ENCODE peak calls at places on chromosomes 13 and 19, in five cellular contexts. One of them, this sample, is unnamed.

GRCh38 chr19:40395956-40396355 is 6.0 kb upstream of the HIPK4 start:
- DNase-seq in mesenchymal stem cell: no peak
- DNase-seq in IMR-90: no peak
- DNase-seq in trophoblast cell: no peak
- DNase-seq in H1: no peak
- DNase-seq in this sample: no peak

GRCh38 chr13:59680429-59681024 is 483.2 kb downstream of the DIAPH3 start:
- DNase-seq in mesenchymal stem cell: peak; percentile 42
- DNase-seq in IMR-90: peak; percentile 33
- DNase-seq in trophoblast cell: peak; percentile 13
- DNase-seq in H1: no peak
- DNase-seq in this sample: no peak

GRCh38 chr19:55333870-55334269 is 5.8 kb upstream of the KMT5C start:
- DNase-seq in mesenchymal stem cell: no peak
- DNase-seq in IMR-90: no peak
- DNase-seq in trophoblast cell: no peak
- DNase-seq in H1: no peak
- DNase-seq in this sample: no peak

GRCh38 chr13:91313103-91313502 is 34.4 kb upstream of the MIR17HG start:
- DNase-seq in mesenchymal stem cell: peak; percentile 38
- DNase-seq in IMR-90: peak; percentile 1
- DNase-seq in trophoblast cell: no peak
- DNase-seq in H1: no peak
- DNase-seq in this sample: no peak

GRCh38 chr13:40259899-40260298 is 406.5 kb downstream of the FOXO1 start:
- DNase-seq in mesenchymal stem cell: no peak
- DNase-seq in IMR-90: no peak
- DNase-seq in trophoblast cell: no peak
- DNase-seq in H1: no peak
- DNase-seq in this sample: no peak

GRCh38 chr19:14425696-14426138 is 6.6 kb upstream of the DDX39A start:
- DNase-seq in mesenchymal stem cell: peak; percentile 68
- DNase-seq in IMR-90: peak; percentile 91
- DNase-seq in trophoblast cell: no peak
- DNase-seq in H1: no peak
- DNase-seq in this sample: no peak

GRCh38 chr13:75803175-75803611 is 167.1 kb downstream of the LMO7 start:
- DNase-seq in mesenchymal stem cell: no peak
- DNase-seq in IMR-90: no peak
- DNase-seq in trophoblast cell: no peak
- DNase-seq in H1: peak; percentile 77
- DNase-seq in this sample: no peak

GRCh38 chr13:27821566-27821965 is 29.3 kb downstream of the GSX1 start:
- DNase-seq in mesenchymal stem cell: peak; percentile 18
- DNase-seq in IMR-90: no peak
- DNase-seq in trophoblast cell: no peak
- DNase-seq in H1: no peak
- DNase-seq in this sample: no peak

GRCh38 chr13:76904507-76904906 is 18.3 kb upstream of the KCTD12 start:
- DNase-seq in mesenchymal stem cell: no peak
- DNase-seq in IMR-90: no peak
- DNase-seq in trophoblast cell: no peak
- DNase-seq in H1: no peak
- DNase-seq in this sample: no peak

GRCh38 chr13:113930711-113931637 is 42.9 kb downstream of the C13orf46 start:
- DNase-seq in mesenchymal stem cell: no peak
- DNase-seq in IMR-90: no peak
- DNase-seq in trophoblast cell: no peak
- DNase-seq in H1: no peak
- DNase-seq in this sample: no peak

GRCh38 chr13:21987793-21988192 is 316.9 kb downstream of the FGF9 start:
- DNase-seq in mesenchymal stem cell: no peak
- DNase-seq in IMR-90: no peak
- DNase-seq in trophoblast cell: no peak
- DNase-seq in H1: no peak
- DNase-seq in this sample: no peak

GRCh38 chr19:45469835-45470146 is 2.0 kb downstream of the FOSB start:
- DNase-seq in mesenchymal stem cell: no peak
- DNase-seq in IMR-90: no peak
- DNase-seq in trophoblast cell: no peak
- DNase-seq in H1: no peak
- DNase-seq in this sample: no peak

GRCh38 chr19:30718728-30719127 is 346.5 kb downstream of the ZNF536 start:
- DNase-seq in mesenchymal stem cell: no peak
- DNase-seq in IMR-90: no peak
- DNase-seq in trophoblast cell: no peak
- DNase-seq in H1: no peak
- DNase-seq in this sample: no peak

GRCh38 chr19:35641515-35642151 is at the start of gene ETV2:
- DNase-seq in mesenchymal stem cell: peak; percentile 35
- DNase-seq in IMR-90: peak; percentile 42
- DNase-seq in trophoblast cell: no peak
- DNase-seq in H1: no peak
- DNase-seq in this sample: no peak

GRCh38 chr13:48411281-48412099 is 1.4 kb downstream of the LPAR6 start:
- DNase-seq in mesenchymal stem cell: peak; percentile 37
- DNase-seq in IMR-90: peak; percentile 21
- DNase-seq in trophoblast cell: no peak
- DNase-seq in H1: no peak
- DNase-seq in this sample: no peak

GRCh38 chr13:113411216-113412023 is 41.9 kb downstream of the ADPRHL1 start:
- DNase-seq in mesenchymal stem cell: peak; percentile 91
- DNase-seq in IMR-90: peak; percentile 99
- DNase-seq in trophoblast cell: no peak
- DNase-seq in H1: no peak
- DNase-seq in this sample: no peak

GRCh38 chr13:113447596-113447995 is 5.7 kb downstream of the ADPRHL1 start:
- DNase-seq in mesenchymal stem cell: no peak
- DNase-seq in IMR-90: no peak
- DNase-seq in trophoblast cell: no peak
- DNase-seq in H1: no peak
- DNase-seq in this sample: no peak

GRCh38 chr13:30766957-30767603 is 31.7 kb downstream of the ALOX5AP start:
- DNase-seq in mesenchymal stem cell: no peak
- DNase-seq in IMR-90: no peak
- DNase-seq in trophoblast cell: no peak
- DNase-seq in H1: no peak
- DNase-seq in this sample: no peak

GRCh38 chr13:112714772-112715569 is 25.1 kb downstream of the ATP11A start:
- DNase-seq in mesenchymal stem cell: no peak
- DNase-seq in IMR-90: no peak
- DNase-seq in trophoblast cell: no peak
- DNase-seq in H1: no peak
- DNase-seq in this sample: no peak

GRCh38 chr19:9939301-9939913 is 3.1 kb upstream of the OLFM2 start:
- DNase-seq in mesenchymal stem cell: peak; percentile 46
- DNase-seq in IMR-90: peak; percentile 60
- DNase-seq in trophoblast cell: no peak
- DNase-seq in H1: no peak
- DNase-seq in this sample: no peak

GRCh38 chr13:83827338-83827737 is 54.9 kb downstream of the SLITRK1 start:
- DNase-seq in mesenchymal stem cell: no peak
- DNase-seq in IMR-90: no peak
- DNase-seq in trophoblast cell: no peak
- DNase-seq in H1: no peak
- DNase-seq in this sample: no peak

GRCh38 chr19:30123109-30123508 is 181.1 kb downstream of the URI1 start:
- DNase-seq in mesenchymal stem cell: no peak
- DNase-seq in IMR-90: no peak
- DNase-seq in trophoblast cell: no peak
- DNase-seq in H1: no peak
- DNase-seq in this sample: no peak

GRCh38 chr13:99812611-99813010 is 159.0 kb downstream of the ZIC5 start:
- DNase-seq in mesenchymal stem cell: peak; percentile 9
- DNase-seq in IMR-90: peak; percentile 19
- DNase-seq in trophoblast cell: no peak
- DNase-seq in H1: no peak
- DNase-seq in this sample: no peak

GRCh38 chr19:42216653-42217521 is 590 bp downstream of the DEDD2 start:
- DNase-seq in mesenchymal stem cell: peak; percentile 58
- DNase-seq in IMR-90: peak; percentile 16
- DNase-seq in trophoblast cell: peak; percentile 88
- DNase-seq in H1: no peak
- DNase-seq in this sample: peak; percentile 72

GRCh38 chr19:3276341-3276799 is 51.9 kb downstream of the CELF5 start:
- DNase-seq in mesenchymal stem cell: no peak
- DNase-seq in IMR-90: no peak
- DNase-seq in trophoblast cell: peak; percentile 14
- DNase-seq in H1: peak; percentile 95
- DNase-seq in this sample: no peak

GRCh38 chr13:29996316-29996715 is 145.9 kb upstream of the UBL3 start:
- DNase-seq in mesenchymal stem cell: no peak
- DNase-seq in IMR-90: no peak
- DNase-seq in trophoblast cell: no peak
- DNase-seq in H1: no peak
- DNase-seq in this sample: no peak

GRCh38 chr13:38888309-38888708 is 102.3 kb downstream of the STOML3 start:
- DNase-seq in mesenchymal stem cell: peak; percentile 32
- DNase-seq in IMR-90: peak; percentile 31
- DNase-seq in trophoblast cell: no peak
- DNase-seq in H1: peak; percentile 10
- DNase-seq in this sample: no peak

GRCh38 chr19:2032296-2032941 is 16.9 kb upstream of the BTBD2 start:
- DNase-seq in mesenchymal stem cell: peak; percentile 81
- DNase-seq in IMR-90: peak; percentile 65
- DNase-seq in trophoblast cell: no peak
- DNase-seq in H1: no peak
- DNase-seq in this sample: no peak
- H3K14ac ChIP-seq in mesenchymal stem cell: no peak overlapping the region
- H3K14ac ChIP-seq in IMR-90: peak overlapping the region; percentile 78
- H3K14ac ChIP-seq in trophoblast cell: no peak overlapping the region
- H3K14ac ChIP-seq in H1: no peak overlapping the region
- H3K14ac ChIP-seq in this sample: no peak overlapping the region

GRCh38 chr19:5625641-5626040 is 2.8 kb downstream of the SAFB start:
- DNase-seq in mesenchymal stem cell: no peak
- DNase-seq in IMR-90: no peak
- DNase-seq in trophoblast cell: no peak
- DNase-seq in H1: no peak
- DNase-seq in this sample: no peak
- H3K36me3 ChIP-seq in mesenchymal stem cell: peaks cover 36% of the 10 kb centered on the region
- H3K36me3 ChIP-seq in IMR-90: peaks cover 45% of the 10 kb centered on the region
- H3K36me3 ChIP-seq in trophoblast cell: peaks cover 46% of the 10 kb centered on the region
- H3K36me3 ChIP-seq in H1: peaks cover 38% of the 10 kb centered on the region
- H3K36me3 ChIP-seq in this sample: peaks cover 31% of the 10 kb centered on the region

GRCh38 chr19:23474172-23474571 is 78.9 kb upstream of the ZNF91 start:
- DNase-seq in mesenchymal stem cell: no peak
- DNase-seq in IMR-90: no peak
- DNase-seq in trophoblast cell: no peak
- DNase-seq in H1: no peak
- DNase-seq in this sample: no peak
- H3K4me3 ChIP-seq in mesenchymal stem cell: no peak overlapping the region
- H3K4me3 ChIP-seq in IMR-90: no peak overlapping the region
- H3K4me3 ChIP-seq in trophoblast cell: no peak overlapping the region
- H3K4me3 ChIP-seq in H1: no peak overlapping the region
- H3K4me3 ChIP-seq in this sample: no peak overlapping the region

DNA sequence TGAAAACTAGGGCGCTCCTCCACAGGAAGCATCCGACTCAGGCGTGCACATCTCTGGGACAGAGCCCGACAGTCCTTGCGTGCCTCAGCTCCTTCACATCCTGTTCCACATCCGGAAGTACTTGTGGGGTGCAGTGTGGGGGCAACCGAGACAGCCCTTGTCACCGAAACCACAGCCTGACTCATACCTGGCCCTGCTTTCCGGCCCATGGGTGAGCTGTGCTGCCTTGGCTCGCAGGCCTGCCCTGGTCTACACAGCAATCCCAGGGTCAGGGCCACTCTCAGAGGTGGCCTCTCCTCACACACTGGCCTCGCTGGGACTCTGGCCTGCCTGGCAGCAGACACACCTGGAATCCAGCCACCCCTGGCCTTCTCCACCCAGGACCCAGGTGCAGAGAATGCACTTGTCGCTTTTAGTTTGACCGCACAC is 100.4 kb downstream of the STK24 start:
- DNase-seq in mesenchymal stem cell: peak; percentile 98
- DNase-seq in IMR-90: peak; percentile 92
- DNase-seq in trophoblast cell: peak; percentile 13
- DNase-seq in H1: no peak
- DNase-seq in this sample: no peak
- H3K14ac ChIP-seq in mesenchymal stem cell: no peak overlapping the region
- H3K14ac ChIP-seq in IMR-90: peak overlapping the region; percentile 74
- H3K14ac ChIP-seq in trophoblast cell: no peak overlapping the region
- H3K14ac ChIP-seq in H1: no peak overlapping the region
- H3K14ac ChIP-seq in this sample: no peak overlapping the region

DNA sequence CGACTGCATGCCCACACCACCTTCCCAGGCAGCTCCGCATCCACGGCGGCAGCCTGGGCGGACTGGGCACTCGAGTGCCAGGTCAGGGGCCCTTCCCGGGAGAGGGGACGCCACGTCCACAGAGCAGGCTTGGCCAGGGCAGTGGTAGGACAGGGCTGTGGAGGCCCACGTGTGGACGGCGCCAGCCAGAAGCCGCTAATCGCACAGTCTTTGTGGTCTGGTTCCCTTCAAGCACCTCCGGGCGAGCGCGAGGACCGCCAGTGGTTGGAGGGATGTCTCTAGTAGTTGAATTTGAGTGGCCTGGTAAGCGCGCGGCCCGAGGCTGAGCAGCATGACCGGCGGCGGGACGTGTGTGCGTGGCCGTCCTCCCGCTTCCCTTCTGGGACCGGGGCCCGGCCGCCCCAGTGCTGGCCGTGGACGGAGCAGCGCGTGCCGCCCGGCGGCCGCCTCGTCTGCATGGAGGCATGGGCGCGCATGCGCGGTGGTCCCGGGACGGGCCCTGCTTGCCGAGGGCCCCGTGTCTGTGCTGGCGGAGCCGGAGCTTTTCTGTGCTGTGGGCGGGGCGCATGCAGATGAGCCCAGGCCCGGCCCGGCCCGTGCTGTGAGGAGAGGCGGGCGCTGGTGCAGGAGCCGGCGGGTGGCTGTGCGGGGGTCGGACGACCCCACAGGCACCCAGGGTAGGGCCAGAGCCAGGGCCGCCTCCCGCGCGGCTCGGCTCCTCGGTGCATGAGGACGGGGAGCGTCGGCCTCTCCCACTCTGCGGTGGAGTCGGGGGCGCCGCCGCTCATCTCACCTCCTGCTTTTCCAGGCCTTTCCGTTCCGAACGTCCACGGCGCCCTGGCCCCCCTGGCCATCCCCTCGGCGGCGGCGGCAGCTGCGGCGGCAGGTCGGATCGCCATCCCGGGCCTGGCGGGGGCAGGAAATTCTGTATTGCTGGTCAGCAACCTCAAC is 8.6 kb downstream of the PTBP1 start:
- DNase-seq in mesenchymal stem cell: no peak
- DNase-seq in IMR-90: no peak
- DNase-seq in trophoblast cell: no peak
- DNase-seq in H1: no peak
- DNase-seq in this sample: no peak
- H3K36me3 ChIP-seq in mesenchymal stem cell: peaks cover 99% of the 10 kb centered on the region
- H3K36me3 ChIP-seq in IMR-90: peaks cover 83% of the 10 kb centered on the region
- H3K36me3 ChIP-seq in trophoblast cell: peaks cover 99% of the 10 kb centered on the region
- H3K36me3 ChIP-seq in H1: peaks cover 90% of the 10 kb centered on the region
- H3K36me3 ChIP-seq in this sample: peaks cover 81% of the 10 kb centered on the region

This sample was measured in neuronal stem cell.